ENCODE peak calls at places on chromosomes 7 and 10, in eight cellular contexts. V, G, A, E, B, H, W and F are unnamed samples.

GRCh38 chr7:46424934-46425333 is 503.9 kb upstream of the IGFBP3 start:
- DNase-seq in W (no peak), A (no peak), V (no peak), H (no peak), E (no peak), B (no peak), G (no peak), F (no peak)

GRCh38 chr7:93097388-93097787 is 20.4 kb downstream of the SAMD9 start:
- DNase-seq in V (no peak), W (no peak), A (no peak), G (no peak), B (no peak), E (no peak), H (no peak), F (no peak)

GRCh38 chr7:138848056-138848975 is 50.3 kb upstream of the ATP6V0A4 start:
- DNase-seq in W (no peak), B (peak), V (no peak), A (no peak), H (no peak), E (no peak), G (no peak), F (no peak)

GRCh38 chr10:117360016-117360415 is 15.2 kb downstream of the PDZD8 start:
- DNase-seq in W (no peak), E (no peak), V (no peak), H (no peak), G (no peak), A (no peak), B (no peak), F (no peak)

GRCh38 chr10:78761241-78761825 is 307.4 kb upstream of the ZMIZ1 start:
- DNase-seq in B (no peak), W (no peak), G (no peak), E (no peak), V (no peak), A (no peak), H (no peak), F (no peak)

GRCh38 chr10:123287594-123288247 is 133.5 kb downstream of the BUB3 start:
- DNase-seq in V (no peak), E (peak), B (no peak), H (no peak), W (no peak), G (no peak), A (no peak), F (peak)

GRCh38 chr10:119602241-119603095 is 5.7 kb upstream of the TIAL1 start:
- DNase-seq in W (no peak), G (peak), E (no peak), A (no peak), H (peak), V (peak), B (no peak), F (peak)

GRCh38 chr10:133163889-133164815 is 4.1 kb downstream of the KNDC1 start:
- DNase-seq in A (no peak), H (no peak), W (no peak), E (no peak), B (no peak), V (no peak), G (no peak), F (no peak)

GRCh38 chr7:30351724-30352123 is 67.3 kb downstream of the ZNRF2 start:
- DNase-seq in V (no peak), G (no peak), W (no peak), A (no peak), B (no peak), H (no peak), E (no peak), F (no peak)

GRCh38 chr10:49081532-49082275 is 33.6 kb downstream of the VSTM4 start:
- DNase-seq in E (no peak), G (no peak), H (no peak), B (peak), W (no peak), A (no peak), V (no peak), F (no peak)

GRCh38 chr7:92276486-92276885 is 30.7 kb downstream of the ANKIB1 start:
- DNase-seq in H (no peak), A (no peak), G (no peak), V (no peak), W (no peak), B (no peak), E (no peak), F (peak)

GRCh38 chr10:130300608-130301025 is 164.4 kb downstream of the GLRX3 start:
- DNase-seq in H (no peak), A (no peak), E (peak), W (no peak), G (peak), B (no peak), V (peak), F (no peak)

GRCh38 chr7:94396044-94396443 is 1.3 kb downstream of the COL1A2 start:
- DNase-seq in V (no peak), A (no peak), B (no peak), H (no peak), E (no peak), G (no peak), W (no peak), F (no peak)

GRCh38 chr7:117588352-117588794 is 108.5 kb downstream of the CFTR start:
- DNase-seq in E (no peak), G (no peak), W (no peak), B (no peak), H (peak), A (no peak), V (peak), F (no peak)

GRCh38 chr10:132421377-132422168 is 24.6 kb downstream of the PWWP2B start:
- DNase-seq in A (no peak), G (no peak), V (no peak), B (no peak), H (peak), E (peak), W (no peak), F (peak)

GRCh38 chr10:60497364-60497763 is 107.7 kb upstream of the ANK3 start:
- DNase-seq in W (no peak), G (no peak), H (peak), B (no peak), A (no peak), E (no peak), V (no peak), F (no peak)

GRCh38 chr7:41918597-41918996 is 215.7 kb upstream of the INHBA start:
- DNase-seq in V (no peak), E (no peak), A (no peak), H (no peak), B (no peak), W (peak), G (no peak), F (no peak)

GRCh38 chr7:8161398-8161828 is 100.6 kb downstream of the ICA1 start:
- DNase-seq in H (no peak), W (no peak), E (no peak), B (no peak), V (peak), G (no peak), A (no peak), F (no peak)

GRCh38 chr10:48470115-48470892 is 134.6 kb downstream of the ARHGAP22 start:
- DNase-seq in B (no peak), W (no peak), A (peak), E (no peak), V (peak), G (no peak), H (no peak), F (no peak)

GRCh38 chr10:73576178-73576889 is 14.8 kb downstream of the USP54 start:
- DNase-seq in G (no peak), A (no peak), B (no peak), W (peak), H (no peak), V (peak), E (no peak), F (peak)

GRCh38 chr10:133441780-133442179 is 12.0 kb upstream of the SCART1 start:
- DNase-seq in G (no peak), W (no peak), V (no peak), B (no peak), E (no peak), A (no peak), H (no peak), F (no peak)

GRCh38 chr7:1940402-1940786 is 270.3 kb downstream of the ELFN1 start:
- DNase-seq in H (no peak), E (peak), V (no peak), W (no peak), A (no peak), B (no peak), G (peak), F (peak)

GRCh38 chr10:8992009-8992408 is 937.5 kb downstream of the GATA3 start:
- DNase-seq in G (no peak), B (no peak), A (no peak), E (no peak), W (no peak), H (no peak), V (no peak), F (no peak)

GRCh38 chr7:35259555-35259954 is 5.7 kb upstream of the TBX20 start:
- DNase-seq in B (no peak), W (no peak), H (no peak), A (no peak), G (no peak), V (no peak), E (no peak), F (no peak)

GRCh38 chr7:87219545-87220025 is at the start of gene TMEM243:
- DNase-seq in H (peak), B (peak), E (peak), V (peak), A (peak), G (peak), W (no peak), F (peak)

GRCh38 chr7:34727464-34727995 is 69.5 kb downstream of the NPSR1 start:
- DNase-seq in V (no peak), G (no peak), W (no peak), B (peak), E (no peak), A (no peak), H (no peak), F (no peak)

GRCh38 chr7:15963206-15963605 is 276.7 kb upstream of the MEOX2 start:
- DNase-seq in G (no peak), H (no peak), B (no peak), V (peak), W (no peak), E (no peak), A (no peak), F (no peak)

GRCh38 chr10:5944389-5945202 is 32.7 kb downstream of the IL15RA start:
- DNase-seq in A (no peak), V (peak), W (peak), H (peak), G (no peak), E (no peak), B (no peak), F (no peak)

GRCh38 chr7:138067774-138068173 is 8.5 kb upstream of the AKR1D1 start:
- DNase-seq in A (no peak), W (no peak), V (no peak), G (no peak), B (no peak), H (no peak), E (no peak), F (no peak)

GRCh38 chr10:13669182-13669860 is 82.6 kb downstream of the PRPF18 start:
- DNase-seq in E (no peak), H (no peak), V (no peak), B (no peak), W (no peak), G (no peak), A (no peak), F (no peak)

GRCh38 chr10:16891375-16892313 is 74.4 kb upstream of the RSU1 start:
- DNase-seq in A (peak), G (no peak), B (no peak), E (peak), H (peak), W (peak), V (peak), F (no peak)

GRCh38 chr7:79287976-79288375 is 165.5 kb downstream of the MAGI2 start:
- DNase-seq in V (no peak), A (no peak), B (no peak), E (no peak), G (no peak), H (no peak), W (no peak), F (no peak)

GRCh38 chr10:35705671-35706070 is 63.6 kb upstream of the FZD8 start:
- DNase-seq in A (no peak), W (no peak), B (no peak), V (no peak), H (no peak), E (no peak), G (no peak), F (no peak)